ENCODE peak calls at places on chromosome 17, in nine cellular contexts. U is NCI-H1092, K is colonic mucosa, S is HAP-1, Z is smooth muscle cell of the brain vasculature, A is SHP77 treated with DMSO at 0.1 percent for 48 hours, Y is brain microvascular endothelial cell, O is omental fat pad, P is T-cell. R is an unnamed sample.

GRCh38 chr17:35486920-35487727 is 38.6 kb upstream of the SLFN13 start:
- DNase-seq in U (no peak), K (peak), S (no peak), Z (no peak), A (no peak), Y (peak), O (peak), P (peak), R (no peak)

GRCh38 chr17:79417589-79417988 is 193.3 kb downstream of the RBFOX3 start:
- DNase-seq in U (no peak), K (no peak), S (no peak), Z (no peak), A (no peak), Y (no peak), O (no peak), P (no peak), R (no peak)

GRCh38 chr17:12068946-12069345 is 48.3 kb downstream of the MAP2K4 start:
- DNase-seq in U (no peak), K (no peak), S (no peak), Z (no peak), A (no peak), Y (no peak), O (no peak), P (no peak), R (no peak)

GRCh38 chr17:36740157-36740556 is 138.8 kb downstream of the MRM1 start:
- DNase-seq in U (no peak), K (no peak), S (no peak), Z (no peak), A (no peak), Y (no peak), O (no peak), P (no peak), R (no peak)

GRCh38 chr17:71287246-71287828 is 833.5 kb upstream of the SOX9 start:
- DNase-seq in U (peak), K (no peak), S (no peak), Z (no peak), A (no peak), Y (no peak), O (no peak), P (no peak), R (no peak)

GRCh38 chr17:35241520-35241919 is 1.4 kb upstream of the SLFN5 start:
- DNase-seq in U (no peak), K (no peak), S (no peak), Z (no peak), A (no peak), Y (no peak), O (no peak), P (no peak), R (no peak)

GRCh38 chr17:70865993-70866804 is 696.9 kb downstream of the KCNJ2 start:
- DNase-seq in U (no peak), K (no peak), S (no peak), Z (no peak), A (no peak), Y (no peak), O (no peak), P (no peak), R (no peak)

GRCh38 chr17:57956311-57957119 is 1.3 kb upstream of the CUEDC1 start:
- DNase-seq in U (no peak), K (peak), S (peak), Z (no peak), A (no peak), Y (no peak), O (no peak), P (peak), R (peak)

GRCh38 chr17:1008008-1008761 is 11.3 kb downstream of the TIMM22 start:
- DNase-seq in U (no peak), K (peak), S (no peak), Z (no peak), A (no peak), Y (no peak), O (no peak), P (no peak), R (peak)

GRCh38 chr17:77366206-77366557 is 225.4 kb downstream of the SEC14L1 start:
- DNase-seq in U (peak), K (no peak), S (no peak), Z (no peak), A (peak), Y (no peak), O (no peak), P (no peak), R (no peak)

GRCh38 chr17:35616506-35616905 is 29.4 kb downstream of the AP2B1 start:
- DNase-seq in U (no peak), K (no peak), S (no peak), Z (no peak), A (no peak), Y (no peak), O (no peak), P (no peak), R (no peak)

GRCh38 chr17:6145946-6146345 is 75.8 kb downstream of the WSCD1 start:
- DNase-seq in U (no peak), K (no peak), S (no peak), Z (no peak), A (no peak), Y (no peak), O (no peak), P (no peak), R (no peak)

GRCh38 chr17:45222273-45222993 is 748 bp downstream of the FMNL1 start:
- DNase-seq in U (no peak), K (peak), S (no peak), Z (no peak), A (no peak), Y (no peak), O (no peak), P (no peak), R (no peak)

GRCh38 chr17:76246080-76247066 is 6.1 kb upstream of the RNF157 start:
- DNase-seq in U (no peak), K (no peak), S (no peak), Z (peak), A (no peak), Y (no peak), O (no peak), P (peak), R (no peak)

GRCh38 chr17:74746376-74746775 is 2.1 kb upstream of the NHERF1 start:
- DNase-seq in U (no peak), K (no peak), S (no peak), Z (no peak), A (no peak), Y (no peak), O (no peak), P (no peak), R (no peak)

GRCh38 chr17:72565006-72565405 is 444.2 kb downstream of the SOX9 start:
- DNase-seq in U (no peak), K (no peak), S (no peak), Z (no peak), A (no peak), Y (no peak), O (no peak), P (no peak), R (no peak)

GRCh38 chr17:74671031-74671771 is 41.5 kb downstream of the CD300LF start:
- DNase-seq in U (no peak), K (peak), S (peak), Z (peak), A (no peak), Y (peak), O (peak), P (peak), R (no peak)

GRCh38 chr17:39244600-39245570 is 19.1 kb upstream of the STAC2 start:
- DNase-seq in U (peak), K (peak), S (peak), Z (peak), A (peak), Y (peak), O (peak), P (peak), R (no peak)

GRCh38 chr17:80145076-80146075 is 1.6 kb downstream of the EIF4A3 start:
- DNase-seq in U (no peak), K (no peak), S (no peak), Z (no peak), A (no peak), Y (no peak), O (no peak), P (no peak), R (no peak)

GRCh38 chr17:79838541-79839274 is 532 bp downstream of the CBX4 start:
- DNase-seq in U (peak), K (peak), S (peak), Z (no peak), A (peak), Y (peak), O (no peak), P (peak), R (no peak)

GRCh38 chr17:82059272-82060000 is 6.2 kb downstream of the DUS1L start:
- DNase-seq in U (no peak), K (no peak), S (no peak), Z (no peak), A (no peak), Y (no peak), O (no peak), P (no peak), R (no peak)

GRCh38 chr17:4006165-4006589 is 41.9 kb upstream of the ATP2A3 start:
- DNase-seq in U (no peak), K (no peak), S (no peak), Z (no peak), A (no peak), Y (no peak), O (no peak), P (no peak), R (peak)

GRCh38 chr17:44848961-44849489 is 1.3 kb downstream of the HIGD1B start:
- DNase-seq in U (no peak), K (no peak), S (no peak), Z (no peak), A (no peak), Y (no peak), O (no peak), P (no peak), R (no peak)

GRCh38 chr17:17346428-17347233 is 43.5 kb downstream of the NT5M start:
- DNase-seq in U (no peak), K (no peak), S (no peak), Z (no peak), A (no peak), Y (no peak), O (no peak), P (no peak), R (peak)

GRCh38 chr17:14011740-14012405 is 57.4 kb upstream of the COX10 start:
- DNase-seq in U (no peak), K (no peak), S (no peak), Z (no peak), A (no peak), Y (no peak), O (no peak), P (no peak), R (no peak)

GRCh38 chr17:2123467-2124251 is 68.8 kb downstream of the HIC1 start:
- DNase-seq in U (no peak), K (peak), S (no peak), Z (no peak), A (no peak), Y (no peak), O (no peak), P (no peak), R (no peak)

GRCh38 chr17:77489898-77490265 is 349.1 kb downstream of the SEC14L1 start:
- DNase-seq in U (no peak), K (peak), S (no peak), Z (no peak), A (no peak), Y (no peak), O (no peak), P (no peak), R (peak)

R was measured in ascending aorta.